ENCODE peak calls at places on chromosomes 13 and 19, in four cellular contexts. One of them, this sample, is unnamed.

GRCh38 chr13:19957320-19958118 is 1.0 kb upstream of the ZMYM2 start:
- DNase-seq in type B pancreatic cell: peak
- DNase-seq in SJSA1: no peak
- DNase-seq in activated T-cell treated with anti-CD3 and anti-CD28 coated beads for 1 hour: peak
- DNase-seq in this sample: peak

GRCh38 chr13:43805071-43805468 is 18.3 kb upstream of the ENOX1 start:
- DNase-seq in type B pancreatic cell: no peak
- DNase-seq in SJSA1: peak
- DNase-seq in activated T-cell treated with anti-CD3 and anti-CD28 coated beads for 1 hour: no peak
- DNase-seq in this sample: no peak

GRCh38 chr13:104014803-104015645 is 948.8 kb upstream of the SLC10A2 start:
- DNase-seq in type B pancreatic cell: no peak
- DNase-seq in SJSA1: no peak
- DNase-seq in activated T-cell treated with anti-CD3 and anti-CD28 coated beads for 1 hour: no peak
- DNase-seq in this sample: no peak

GRCh38 chr13:109645831-109646230 is 140.6 kb downstream of the IRS2 start:
- DNase-seq in type B pancreatic cell: no peak
- DNase-seq in SJSA1: no peak
- DNase-seq in activated T-cell treated with anti-CD3 and anti-CD28 coated beads for 1 hour: no peak
- DNase-seq in this sample: no peak

GRCh38 chr13:59112375-59112774 is 1051.4 kb downstream of the DIAPH3 start:
- DNase-seq in type B pancreatic cell: no peak
- DNase-seq in SJSA1: peak
- DNase-seq in activated T-cell treated with anti-CD3 and anti-CD28 coated beads for 1 hour: no peak
- DNase-seq in this sample: peak

GRCh38 chr13:97892717-97893116 is 60.8 kb upstream of the IPO5 start:
- DNase-seq in type B pancreatic cell: no peak
- DNase-seq in SJSA1: peak
- DNase-seq in activated T-cell treated with anti-CD3 and anti-CD28 coated beads for 1 hour: no peak
- DNase-seq in this sample: no peak

GRCh38 chr19:1125601-1126533 is 22.1 kb downstream of the GPX4 start:
- DNase-seq in type B pancreatic cell: no peak
- DNase-seq in SJSA1: peak
- DNase-seq in activated T-cell treated with anti-CD3 and anti-CD28 coated beads for 1 hour: no peak
- DNase-seq in this sample: no peak

GRCh38 chr19:15551183-15552004 is 43.1 kb downstream of the CYP4F22 start:
- DNase-seq in type B pancreatic cell: no peak
- DNase-seq in SJSA1: no peak
- DNase-seq in activated T-cell treated with anti-CD3 and anti-CD28 coated beads for 1 hour: peak
- DNase-seq in this sample: no peak

GRCh38 chr19:32676186-32676894 is 692 bp downstream of the RGS9BP start:
- DNase-seq in type B pancreatic cell: no peak
- DNase-seq in SJSA1: no peak
- DNase-seq in activated T-cell treated with anti-CD3 and anti-CD28 coated beads for 1 hour: no peak
- DNase-seq in this sample: no peak

GRCh38 chr19:27894906-27895754 is 1317.8 kb downstream of the UQCRFS1 start:
- DNase-seq in type B pancreatic cell: no peak
- DNase-seq in SJSA1: no peak
- DNase-seq in activated T-cell treated with anti-CD3 and anti-CD28 coated beads for 1 hour: no peak
- DNase-seq in this sample: no peak

GRCh38 chr13:40665061-40665753 is 1.2 kb downstream of the FOXO1 start:
- DNase-seq in type B pancreatic cell: peak
- DNase-seq in SJSA1: peak
- DNase-seq in activated T-cell treated with anti-CD3 and anti-CD28 coated beads for 1 hour: peak
- DNase-seq in this sample: no peak

GRCh38 chr19:19656451-19657396 is 6.8 kb downstream of the ATP13A1 start:
- DNase-seq in type B pancreatic cell: no peak
- DNase-seq in SJSA1: no peak
- DNase-seq in activated T-cell treated with anti-CD3 and anti-CD28 coated beads for 1 hour: no peak
- DNase-seq in this sample: no peak

GRCh38 chr19:4712771-4713170 is 10.9 kb downstream of the DPP9 start:
- DNase-seq in type B pancreatic cell: no peak
- DNase-seq in SJSA1: no peak
- DNase-seq in activated T-cell treated with anti-CD3 and anti-CD28 coated beads for 1 hour: no peak
- DNase-seq in this sample: no peak

GRCh38 chr13:59061621-59062020 is 1102.1 kb downstream of the DIAPH3 start:
- DNase-seq in type B pancreatic cell: no peak
- DNase-seq in SJSA1: no peak
- DNase-seq in activated T-cell treated with anti-CD3 and anti-CD28 coated beads for 1 hour: no peak
- DNase-seq in this sample: no peak

GRCh38 chr19:6062961-6063575 is 47.2 kb downstream of the RFX2 start:
- DNase-seq in type B pancreatic cell: no peak
- DNase-seq in SJSA1: no peak
- DNase-seq in activated T-cell treated with anti-CD3 and anti-CD28 coated beads for 1 hour: no peak
- DNase-seq in this sample: peak

GRCh38 chr13:49322702-49323101 is 75.0 kb downstream of the CDADC1 start:
- DNase-seq in type B pancreatic cell: no peak
- DNase-seq in SJSA1: no peak
- DNase-seq in activated T-cell treated with anti-CD3 and anti-CD28 coated beads for 1 hour: no peak
- DNase-seq in this sample: no peak

GRCh38 chr13:85603735-85604134 is 195.5 kb downstream of the SLITRK6 start:
- DNase-seq in type B pancreatic cell: no peak
- DNase-seq in SJSA1: no peak
- DNase-seq in activated T-cell treated with anti-CD3 and anti-CD28 coated beads for 1 hour: no peak
- DNase-seq in this sample: no peak

GRCh38 chr13:112561478-112561877 is 26.5 kb downstream of the TUBGCP3 start:
- DNase-seq in type B pancreatic cell: no peak
- DNase-seq in SJSA1: no peak
- DNase-seq in activated T-cell treated with anti-CD3 and anti-CD28 coated beads for 1 hour: no peak
- DNase-seq in this sample: no peak

GRCh38 chr13:33446821-33447481 is 161.4 kb upstream of the STARD13 start:
- DNase-seq in type B pancreatic cell: no peak
- DNase-seq in SJSA1: no peak
- DNase-seq in activated T-cell treated with anti-CD3 and anti-CD28 coated beads for 1 hour: no peak
- DNase-seq in this sample: no peak

GRCh38 chr13:49952168-49952567 is 16.0 kb upstream of the SPRYD7 start:
- DNase-seq in type B pancreatic cell: no peak
- DNase-seq in SJSA1: no peak
- DNase-seq in activated T-cell treated with anti-CD3 and anti-CD28 coated beads for 1 hour: no peak
- DNase-seq in this sample: no peak